ENCODE peak calls at places on chromosomes 7 and 10, in eight cellular contexts. Y, L, S, O, K, C, R and E are unnamed samples.
A peak's percentile ranks its signal among the peaks of the same experiment; 100 is the strongest.

GRCh38 chr7:27145167-27145883 is 1.8 kb upstream of the HOXA5 start:
- DNase-seq in Y (no peak), L (no peak), S (no peak), O (no peak), K (no peak), C (no peak), R (no peak), E (no peak)

GRCh38 chr10:103450201-103450695 is 1.9 kb downstream of the CALHM2 start:
- DNase-seq in Y (no peak), L (no peak), S (no peak), O (no peak), K (no peak), C (no peak), R (no peak), E (no peak)

GRCh38 chr10:75655791-75656451 is 224.5 kb downstream of the LRMDA start:
- DNase-seq in Y (no peak), L (no peak), S (no peak), O (peak; percentile 26), K (peak; percentile 90), C (peak; percentile 72), R (no peak), E (no peak)

GRCh38 chr10:15419279-15419874 is 48.3 kb upstream of the FAM171A1 start:
- DNase-seq in Y (peak; percentile 2), L (no peak), S (no peak), O (peak; percentile 69), K (peak; percentile 5), C (peak; percentile 64), R (no peak), E (peak; percentile 25)

GRCh38 chr10:1578392-1579140 is 158.8 kb downstream of the ADARB2 start:
- DNase-seq in Y (no peak), L (no peak), S (no peak), O (no peak), K (no peak), C (no peak), R (no peak), E (no peak)

GRCh38 chr7:111756687-111757178 is 194.4 kb upstream of the IMMP2L start:
- DNase-seq in Y (no peak), L (no peak), S (peak; percentile 65), O (peak; percentile 49), K (no peak), C (peak; percentile 91), R (no peak), E (no peak)

GRCh38 chr7:135260470-135260869 is 26.8 kb downstream of the STRA8 start:
- DNase-seq in Y (no peak), L (no peak), S (no peak), O (no peak), K (no peak), C (peak; percentile 52), R (no peak), E (no peak)

GRCh38 chr10:16155761-16156322 is 281.0 kb upstream of the PTER start:
- DNase-seq in Y (no peak), L (no peak), S (no peak), O (no peak), K (no peak), C (no peak), R (no peak), E (no peak)

GRCh38 chr7:87416682-87417587 is 58.5 kb downstream of the ABCB4 start:
- DNase-seq in Y (peak; percentile 62), L (peak; percentile 30), S (peak; percentile 2), O (peak; percentile 84), K (no peak), C (peak; percentile 80), R (peak; percentile 26), E (peak; percentile 83)

GRCh38 chr10:89659185-89660131 is 14.4 kb upstream of the PANK1 start:
- DNase-seq in Y (no peak), L (no peak), S (no peak), O (peak; percentile 71), K (no peak), C (peak; percentile 54), R (no peak), E (no peak)

GRCh38 chr10:50600286-50600685 is 23.5 kb downstream of the SGMS1 start:
- DNase-seq in Y (no peak), L (no peak), S (no peak), O (no peak), K (no peak), C (no peak), R (no peak), E (peak; percentile 41)

GRCh38 chr10:46992794-46993552 is 81.7 kb downstream of the PTPN20 start:
- DNase-seq in Y (no peak), L (peak; percentile 18), S (no peak), O (peak; percentile 73), K (no peak), C (peak; percentile 79), R (peak; percentile 28), E (peak; percentile 19)

GRCh38 chr10:117663750-117664149 is 121.2 kb downstream of the EMX2 start:
- DNase-seq in Y (peak; percentile 25), L (peak; percentile 57), S (no peak), O (peak; percentile 97), K (peak; percentile 5), C (peak; percentile 68), R (no peak), E (no peak)

GRCh38 chr7:151310578-151310977 is 31.0 kb upstream of the NUB1 start:
- DNase-seq in Y (no peak), L (no peak), S (no peak), O (peak; percentile 53), K (no peak), C (peak; percentile 39), R (no peak), E (peak; percentile 32)

GRCh38 chr7:100407285-100408180 is 21.0 kb downstream of the ZCWPW1 start:
- DNase-seq in Y (peak; percentile 59), L (no peak), S (no peak), O (peak; percentile 88), K (peak; percentile 30), C (peak; percentile 84), R (no peak), E (peak; percentile 27)

GRCh38 chr7:2938514-2939192 is 94.5 kb upstream of the GNA12 start:
- DNase-seq in Y (no peak), L (no peak), S (no peak), O (no peak), K (no peak), C (no peak), R (no peak), E (peak; percentile 44)

GRCh38 chr7:149436358-149436757 is 24.5 kb downstream of the ZNF777 start:
- DNase-seq in Y (no peak), L (no peak), S (no peak), O (no peak), K (no peak), C (no peak), R (no peak), E (no peak)

GRCh38 chr10:22791655-22792054 is 77.3 kb upstream of the PIP4K2A start:
- DNase-seq in Y (peak; percentile 2), L (no peak), S (no peak), O (peak; percentile 42), K (no peak), C (no peak), R (peak; percentile 7), E (no peak)

GRCh38 chr10:74179124-74179710 is 28.2 kb downstream of the ADK start:
- DNase-seq in Y (no peak), L (no peak), S (no peak), O (no peak), K (no peak), C (no peak), R (no peak), E (no peak)

GRCh38 chr7:142636751-142637150 is 112.5 kb upstream of the PRSS1 start:
- DNase-seq in Y (no peak), L (no peak), S (no peak), O (no peak), K (no peak), C (no peak), R (no peak), E (no peak)

GRCh38 chr10:63464402-63465292 is 1.1 kb downstream of the JMJD1C start:
- DNase-seq in Y (no peak), L (no peak), S (no peak), O (peak; percentile 48), K (no peak), C (peak; percentile 60), R (no peak), E (peak; percentile 40)

GRCh38 chr7:30752979-30753378 is 1.0 kb downstream of the INMT start:
- DNase-seq in Y (no peak), L (no peak), S (no peak), O (peak; percentile 31), K (no peak), C (peak; percentile 83), R (no peak), E (no peak)

GRCh38 chr10:110632591-110633215 is 11.4 kb upstream of the RBM20 start:
- DNase-seq in Y (no peak), L (no peak), S (no peak), O (no peak), K (no peak), C (no peak), R (no peak), E (no peak)

GRCh38 chr7:109282726-109283125 is 713.1 kb downstream of the DNAJB9 start:
- DNase-seq in Y (no peak), L (no peak), S (no peak), O (peak; percentile 8), K (peak; percentile 66), C (peak; percentile 11), R (no peak), E (no peak)

GRCh38 chr10:95295031-95295755 is 4.4 kb upstream of the PDLIM1 start:
- DNase-seq in Y (peak; percentile 73), L (peak; percentile 98), S (no peak), O (peak; percentile 75), K (no peak), C (peak; percentile 73), R (no peak), E (peak; percentile 42)

GRCh38 chr7:106277976-106278375 is 6.8 kb downstream of the NAMPT start:
- DNase-seq in Y (no peak), L (no peak), S (no peak), O (peak; percentile 19), K (no peak), C (no peak), R (no peak), E (no peak)

GRCh38 chr7:101940830-101941229 is 123.4 kb downstream of the CUX1 start:
- DNase-seq in Y (no peak), L (no peak), S (no peak), O (no peak), K (no peak), C (no peak), R (no peak), E (no peak)

GRCh38 chr7:8982338-8982994 is 549.1 kb downstream of the NXPH1 start:
- DNase-seq in Y (no peak), L (no peak), S (no peak), O (no peak), K (no peak), C (no peak), R (no peak), E (no peak)

GRCh38 chr7:27745064-27745583 is 5.2 kb downstream of the TAX1BP1 start:
- DNase-seq in Y (no peak), L (no peak), S (no peak), O (peak; percentile 91), K (no peak), C (peak; percentile 88), R (no peak), E (peak; percentile 18)

GRCh38 chr10:50622497-50623298 is 1.1 kb downstream of the SGMS1 start:
- DNase-seq in Y (peak; percentile 15), L (peak; percentile 45), S (peak; percentile 24), O (peak; percentile 66), K (no peak), C (peak; percentile 53), R (no peak), E (peak; percentile 57)

GRCh38 chr7:131365876-131366275 is 38.2 kb downstream of the MKLN1 start:
- DNase-seq in Y (no peak), L (no peak), S (no peak), O (peak; percentile 60), K (peak; percentile 37), C (peak; percentile 72), R (no peak), E (no peak)

GRCh38 chr10:20677340-20677739 is 219.8 kb downstream of the NEBL start:
- DNase-seq in Y (no peak), L (no peak), S (no peak), O (no peak), K (no peak), C (no peak), R (no peak), E (no peak)

GRCh38 chr7:148515237-148515636 is 75.3 kb upstream of the C7orf33 start:
- DNase-seq in Y (no peak), L (no peak), S (no peak), O (peak; percentile 29), K (no peak), C (peak; percentile 14), R (no peak), E (no peak)

GRCh38 chr10:43198682-43199005 is 60.4 kb downstream of the CSGALNACT2 start:
- DNase-seq in Y (no peak), L (no peak), S (no peak), O (no peak), K (no peak), C (no peak), R (no peak), E (peak; percentile 60)